ENCODE peak calls at places on chromosomes 6 and 20, in five cellular contexts. P, D, B, R and C are unnamed samples.

GRCh38 chr6:26284537-26285142 is 80.4 kb upstream of the BTN3A2 start:
- DNase-seq in B (peak; percentile 70), R (peak; percentile 55), D (peak; percentile 6), P (peak; percentile 50), C (peak; percentile 41)

GRCh38 chr6:151502499-151502898 is 8.7 kb downstream of the CCDC170 start:
- DNase-seq in B (no peak), P (no peak), R (no peak), D (no peak), C (no peak)

GRCh38 chr6:166058064-166058739 is 109.4 kb downstream of the TBXT start:
- DNase-seq in R (no peak), B (no peak), P (no peak), D (no peak), C (no peak)

GRCh38 chr6:170206931-170207431 is 83.9 kb downstream of the DLL1 start:
- DNase-seq in P (no peak), R (peak; percentile 18), D (no peak), B (no peak), C (no peak)

GRCh38 chr20:1896859-1897258 is 1.7 kb downstream of the SIRPA start:
- DNase-seq in P (no peak), R (no peak), B (no peak), D (no peak), C (no peak)

GRCh38 chr6:111663692-111664564 is 58.2 kb upstream of the TRAF3IP2 start:
- DNase-seq in R (no peak), B (no peak), D (no peak), P (peak; percentile 82), C (peak; percentile 81)

GRCh38 chr20:49433387-49433786 is 49.1 kb downstream of the KCNB1 start:
- DNase-seq in D (no peak), B (no peak), P (no peak), R (no peak), C (no peak)

GRCh38 chr6:25558155-25558817 is 93.7 kb upstream of the SCGN start:
- DNase-seq in P (no peak), B (no peak), R (no peak), D (no peak), C (no peak)

GRCh38 chr6:105771313-105771970 is 314.7 kb upstream of the PRDM1 start:
- DNase-seq in P (no peak), R (no peak), B (no peak), D (no peak), C (no peak)

GRCh38 chr6:147116043-147116442 is 88.2 kb upstream of the STXBP5 start:
- DNase-seq in R (no peak), D (no peak), P (no peak), B (no peak), C (no peak)

GRCh38 chr20:32493356-32493755 is 91.8 kb downstream of the NOL4L start:
- DNase-seq in R (no peak), B (no peak), D (no peak), P (no peak), C (no peak)

GRCh38 chr20:15036938-15037337 is 699.5 kb upstream of the FLRT3 start:
- DNase-seq in B (no peak), R (no peak), D (no peak), P (no peak), C (no peak)

GRCh38 chr20:25220021-25220730 is 24.7 kb downstream of the ENTPD6 start:
- DNase-seq in B (no peak), D (no peak), R (no peak), P (no peak), C (no peak)

GRCh38 chr6:27754408-27754782 is 157.8 kb downstream of the OR2B2 start:
- DNase-seq in P (no peak), D (no peak), R (no peak), B (no peak), C (no peak)

GRCh38 chr6:36075656-36076055 is 48.0 kb downstream of the MAPK14 start:
- DNase-seq in D (no peak), R (no peak), B (peak; percentile 57), P (no peak), C (no peak)

GRCh38 chr6:157273756-157274088 is 49.6 kb downstream of the TMEM242 start:
- DNase-seq in B (peak; percentile 52), P (peak; percentile 58), D (peak; percentile 82), R (peak; percentile 35), C (peak; percentile 39)

GRCh38 chr6:116327803-116328527 is 42.8 kb upstream of the DSE start:
- DNase-seq in P (no peak), R (no peak), D (no peak), B (no peak), C (no peak)

GRCh38 chr20:9054176-9054575 is 14.7 kb upstream of the PLCB4 start:
- DNase-seq in R (no peak), D (no peak), P (no peak), B (no peak), C (no peak)

GRCh38 chr20:32678948-32679347 is 5.2 kb upstream of the C20orf203 start:
- DNase-seq in B (no peak), P (no peak), R (no peak), D (no peak), C (no peak)

GRCh38 chr6:50030777-50031562 is 9.2 kb upstream of the DEFB110 start:
- DNase-seq in P (peak; percentile 31), R (no peak), B (no peak), D (peak; percentile 5), C (peak; percentile 66)

GRCh38 chr6:86203044-86203443 is 560.4 kb upstream of the SYNCRIP start:
- DNase-seq in B (no peak), D (no peak), P (no peak), R (no peak), C (no peak)

GRCh38 chr6:90296346-90297123 is at the start of gene BACH2:
- DNase-seq in B (peak; percentile 95), R (peak; percentile 95), D (peak; percentile 87), P (peak; percentile 93), C (peak; percentile 93)

GRCh38 chr6:139686308-139686707 is 311.9 kb upstream of the CITED2 start:
- DNase-seq in B (no peak), R (no peak), D (no peak), P (no peak), C (no peak)

GRCh38 chr6:422423-423061 is 31.0 kb downstream of the IRF4 start:
- DNase-seq in R (no peak), B (no peak), P (no peak), D (peak; percentile 92), C (no peak)

GRCh38 chr6:79385893-79386292 is 151.3 kb downstream of the LCA5 start:
- DNase-seq in R (no peak), B (no peak), D (no peak), P (no peak), C (no peak)

GRCh38 chr6:163165922-163166321 is 248.6 kb upstream of the QKI start:
- DNase-seq in R (no peak), B (no peak), D (no peak), P (no peak), C (no peak)

GRCh38 chr20:62837790-62838458 is 21.1 kb downstream of the COL9A3 start:
- DNase-seq in P (no peak), D (peak; percentile 68), B (peak; percentile 95), R (peak; percentile 81), C (no peak)

GRCh38 chr6:16654703-16655102 is 106.6 kb downstream of the ATXN1 start:
- DNase-seq in B (no peak), P (no peak), D (no peak), R (no peak), C (no peak)

GRCh38 chr20:23415958-23416583 is 5.2 kb downstream of the NAPB start:
- DNase-seq in D (no peak), R (no peak), P (no peak), B (no peak), C (no peak)

GRCh38 chr6:125585470-125585869 is 164.0 kb upstream of the HEY2 start:
- DNase-seq in B (no peak), P (no peak), D (no peak), R (no peak), C (no peak)

GRCh38 chr6:125586074-125586473 is 163.4 kb upstream of the HEY2 start:
- DNase-seq in D (no peak), B (no peak), P (no peak), R (no peak), C (no peak)

GRCh38 chr6:125588268-125588667 is 161.2 kb upstream of the HEY2 start:
- DNase-seq in B (no peak), D (no peak), R (no peak), P (no peak), C (no peak)

GRCh38 chr6:125587624-125588023 is 161.8 kb upstream of the HEY2 start:
- DNase-seq in B (no peak), P (no peak), R (no peak), D (no peak), C (no peak)

DNA sequence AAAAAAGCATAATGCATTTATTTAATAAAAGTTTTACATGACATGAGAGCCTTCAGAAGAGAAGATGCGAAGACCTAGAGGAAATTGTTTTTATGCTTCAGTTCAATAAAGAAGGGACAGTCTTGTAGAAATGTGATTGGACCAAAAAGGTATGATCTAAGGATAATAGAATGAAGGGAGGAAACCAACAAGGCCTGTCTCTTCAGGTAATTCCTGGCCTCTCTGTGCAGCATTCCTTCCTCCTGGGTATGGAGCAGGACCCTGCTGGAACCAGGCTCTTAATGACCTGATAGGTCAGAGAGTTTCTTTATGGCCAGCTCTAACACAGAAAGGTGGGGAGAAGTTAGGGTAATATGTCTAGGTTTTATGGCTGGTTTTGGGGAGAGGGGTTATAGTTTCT is 162.8 kb upstream of the HEY2 start:
- DNase-seq in D (no peak), P (no peak), R (no peak), B (no peak), C (no peak)
- TF ChIP-seq CTCF in D (no peak), P (no peak), R (no peak), B (no peak), C (no peak)

GRCh38 chr20:38032585-38033329 is 499 bp downstream of the TTI1 start:
- DNase-seq in R (no peak), B (no peak), P (no peak), D (peak; percentile 71), C (no peak)

GRCh38 chr20:38031957-38032356 is 1.3 kb downstream of the TTI1 start:
- DNase-seq in B (no peak), P (no peak), R (no peak), D (no peak), C (no peak)

GRCh38 chr20:38034961-38035360 is 1.4 kb downstream of the RPRD1B start:
- DNase-seq in R (no peak), B (no peak), P (no peak), D (no peak), C (no peak)

GRCh38 chr20:38034108-38034649 is 633 bp downstream of the RPRD1B start:
- DNase-seq in P (no peak), D (no peak), R (no peak), B (peak; percentile 14), C (no peak)

GRCh38 chr20:38033330-38034107 is at the start of the genes RPRD1B and TTI1:
- DNase-seq in D (peak; percentile 87), B (peak; percentile 92), R (peak; percentile 93), P (peak; percentile 81), C (peak; percentile 90)
- TF ChIP-seq CTCF in D (no peak), B (no peak), R (no peak), P (no peak), C (no peak)

GRCh38 chr6:46103437-46103836 is 26.4 kb upstream of the ENPP4 start:
- DNase-seq in B (no peak), P (no peak), R (no peak), D (no peak), C (no peak)
- TF ChIP-seq CTCF in B (no peak), P (no peak), R (no peak), D (no peak), C (no peak)

DNA sequence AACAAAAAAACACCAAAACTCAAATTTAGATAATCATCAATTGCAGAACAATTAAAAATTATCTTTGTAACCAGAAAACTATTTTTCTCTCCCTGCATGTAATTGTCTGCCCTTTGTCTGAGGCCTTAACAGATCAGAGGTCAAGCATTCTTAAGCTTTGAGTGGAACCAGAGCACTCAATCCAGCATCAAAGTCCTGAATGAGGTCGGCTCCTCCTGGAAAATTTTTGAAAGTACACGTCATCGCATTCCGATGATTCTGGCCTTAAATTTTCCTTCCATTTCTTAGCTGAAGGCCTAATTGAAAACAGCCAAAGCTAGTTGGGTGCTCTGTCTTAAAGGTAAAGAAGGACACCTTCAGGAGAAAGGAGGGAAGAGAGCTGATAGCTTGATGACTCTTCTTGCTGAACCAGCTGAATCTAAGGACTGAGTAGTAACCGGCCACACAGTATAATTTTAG is 510.2 kb upstream of the SULF2 start:
- DNase-seq in B (no peak), R (no peak), D (no peak), P (peak; percentile 32), C (no peak)
- TF ChIP-seq CTCF in B (no peak), R (no peak), D (no peak), P (peak; percentile 14), C (no peak)